ENCODE peak calls at places on chromosomes 11 and 22, in nine cellular contexts. S, O, D, Q, Y, U, M, J and L are unnamed samples.
A peak's percentile ranks its signal among the peaks of the same experiment; 100 is the strongest.

GRCh38 chr11:105092255-105093239 is 47.0 kb downstream of the CARD18 start:
- DNase-seq in D (no peak), S (no peak), M (no peak), Q (no peak), J (no peak), O (no peak), Y (no peak), U (peak; percentile 25), L (no peak)

GRCh38 chr11:88345408-88345807 is 7.9 kb upstream of the CTSC start:
- DNase-seq in J (no peak), M (no peak), U (peak; percentile 44), Q (no peak), D (no peak), O (no peak), S (peak; percentile 77), Y (no peak), L (no peak)

GRCh38 chr11:8838248-8838647 is 72.7 kb upstream of the AKIP1 start:
- DNase-seq in S (peak; percentile 54), Q (peak; percentile 90), Y (no peak), D (no peak), O (no peak), U (peak; percentile 94), J (no peak), M (no peak), L (no peak)

GRCh38 chr11:8040261-8040920 is 40.6 kb upstream of the TUB start:
- DNase-seq in D (no peak), M (no peak), O (no peak), S (no peak), U (no peak), Y (peak; percentile 40), J (no peak), Q (no peak), L (no peak)

GRCh38 chr11:106424111-106424510 is 346.6 kb downstream of the AASDHPPT start:
- DNase-seq in J (no peak), S (no peak), Y (no peak), D (no peak), U (peak; percentile 74), O (no peak), M (no peak), Q (peak; percentile 57), L (no peak)

GRCh38 chr11:127521413-127521812 is 520.8 kb upstream of the KIRREL3 start:
- DNase-seq in M (no peak), O (no peak), J (no peak), U (no peak), Y (no peak), S (no peak), D (no peak), Q (peak; percentile 11), L (no peak)

GRCh38 chr22:23525510-23525909 is 54.6 kb downstream of the IGLL1 start:
- DNase-seq in M (no peak), J (no peak), D (no peak), O (no peak), Y (no peak), U (no peak), S (no peak), Q (no peak), L (no peak)

GRCh38 chr11:77559686-77560425 is 29.9 kb upstream of the AQP11 start:
- DNase-seq in Q (peak; percentile 22), S (peak; percentile 9), D (no peak), O (no peak), U (peak; percentile 47), Y (no peak), M (no peak), J (no peak), L (no peak)

GRCh38 chr11:119152604-119153003 is 3.8 kb downstream of the ABCG4 start:
- DNase-seq in S (no peak), J (no peak), D (no peak), O (no peak), U (no peak), M (no peak), Y (no peak), Q (no peak), L (no peak)

GRCh38 chr11:119149371-119150275 is 771 bp downstream of the ABCG4 start:
- DNase-seq in J (no peak), M (no peak), Q (no peak), U (peak; percentile 21), Y (no peak), S (peak; percentile 72), D (no peak), O (no peak), L (no peak)

GRCh38 chr11:119147604-119148333 is 1.1 kb upstream of the ABCG4 start:
- DNase-seq in Q (no peak), D (no peak), U (no peak), O (no peak), S (peak; percentile 36), Y (no peak), J (no peak), M (no peak), L (no peak)

GRCh38 chr11:119152043-119152442 is 3.2 kb downstream of the ABCG4 start:
- DNase-seq in M (no peak), Y (no peak), O (no peak), Q (no peak), D (no peak), S (no peak), J (no peak), U (no peak), L (no peak)

DNA sequence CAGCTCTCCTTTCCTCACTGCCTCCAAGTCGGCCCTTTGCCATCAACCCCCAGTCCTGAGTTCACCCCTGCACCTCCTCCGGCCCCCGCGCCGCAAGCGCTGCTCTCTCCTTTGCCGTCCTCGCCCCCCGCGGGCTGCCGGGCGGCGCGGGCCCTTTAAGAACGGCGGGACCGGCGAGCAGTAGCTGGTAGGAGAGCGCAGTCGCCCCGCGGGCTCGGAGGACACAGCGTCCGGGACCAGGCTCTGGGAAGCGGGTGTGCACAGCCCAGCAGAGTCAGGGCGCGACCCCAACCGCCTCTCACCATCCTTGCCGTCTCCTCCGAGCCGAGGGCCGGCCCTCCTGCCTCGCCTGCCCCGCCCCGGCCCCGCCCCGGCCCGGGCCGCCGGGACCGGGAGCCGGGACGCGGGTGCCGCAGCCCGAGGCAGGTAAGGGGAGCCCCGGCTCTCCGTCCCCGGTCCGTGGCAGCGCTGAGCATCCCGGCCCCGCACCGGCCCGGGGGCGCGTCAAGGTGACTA is at the start of gene ABCG4:
- DNase-seq in J (peak; percentile 33), M (no peak), D (no peak), U (no peak), Y (no peak), Q (no peak), S (peak; percentile 45), O (no peak), L (no peak)
- TF ChIP-seq CTCF in J (no peak), M (no peak), D (no peak), U (no peak), Y (no peak), Q (no peak), S (no peak), O (no peak), L (no peak)

GRCh38 chr22:44661659-44662569 is 40.1 kb upstream of the PRR5 start:
- DNase-seq in U (no peak), Q (no peak), O (no peak), M (no peak), Y (no peak), S (no peak), J (no peak), D (no peak), L (no peak)

GRCh38 chr22:44659140-44659539 is 42.9 kb upstream of the PRR5 start:
- DNase-seq in Q (no peak), J (peak; percentile 66), Y (no peak), O (no peak), D (no peak), M (no peak), U (peak; percentile 50), S (no peak), L (no peak)

GRCh38 chr22:44663256-44663999 is 38.6 kb upstream of the PRR5 start:
- DNase-seq in Q (no peak), D (no peak), S (no peak), O (no peak), U (no peak), J (no peak), Y (no peak), M (no peak), L (no peak)

GRCh38 chr22:44660051-44660830 is 41.8 kb upstream of the PRR5 start:
- DNase-seq in S (no peak), O (no peak), D (no peak), U (no peak), Y (no peak), Q (no peak), M (no peak), J (no peak), L (no peak)

GRCh38 chr22:44661070-44661469 is 40.9 kb upstream of the PRR5 start:
- DNase-seq in O (no peak), J (no peak), D (no peak), M (no peak), U (no peak), S (no peak), Q (no peak), Y (no peak), L (no peak)
- H3K4me3 ChIP-seq in O (no peak overlapping the region), J (no peak overlapping the region), D (no peak overlapping the region), M (no peak overlapping the region), U (no peak overlapping the region), S (no peak overlapping the region), Q (no peak overlapping the region), Y (no peak overlapping the region), L (no peak overlapping the region)

GRCh38 chr22:29187831-29188230 is 17.9 kb upstream of the EMID1 start:
- DNase-seq in Q (no peak), M (no peak), U (no peak), D (no peak), O (no peak), J (no peak), S (no peak), Y (no peak), L (no peak)

GRCh38 chr22:29184886-29185575 is 20.7 kb upstream of the EMID1 start:
- DNase-seq in M (no peak), D (no peak), Y (no peak), O (no peak), U (no peak), S (no peak), J (no peak), Q (no peak), L (no peak)

GRCh38 chr22:29190051-29190450 is 15.6 kb upstream of the EMID1 start:
- DNase-seq in O (no peak), S (no peak), Q (no peak), M (no peak), U (no peak), D (no peak), Y (no peak), J (no peak), L (peak; percentile 22)

GRCh38 chr22:29183971-29184595 is 21.6 kb upstream of the EMID1 start:
- DNase-seq in D (no peak), M (no peak), J (no peak), O (no peak), Q (no peak), Y (no peak), U (no peak), S (no peak), L (no peak)

GRCh38 chr22:29186302-29186701 is 19.4 kb upstream of the EMID1 start:
- DNase-seq in U (no peak), O (no peak), S (no peak), Q (no peak), M (no peak), D (no peak), Y (no peak), J (no peak), L (no peak)
- TF ChIP-seq CTCF in U (no peak), O (no peak), S (no peak), Q (no peak), M (no peak), D (no peak), Y (no peak), J (no peak), L (no peak)

DNA sequence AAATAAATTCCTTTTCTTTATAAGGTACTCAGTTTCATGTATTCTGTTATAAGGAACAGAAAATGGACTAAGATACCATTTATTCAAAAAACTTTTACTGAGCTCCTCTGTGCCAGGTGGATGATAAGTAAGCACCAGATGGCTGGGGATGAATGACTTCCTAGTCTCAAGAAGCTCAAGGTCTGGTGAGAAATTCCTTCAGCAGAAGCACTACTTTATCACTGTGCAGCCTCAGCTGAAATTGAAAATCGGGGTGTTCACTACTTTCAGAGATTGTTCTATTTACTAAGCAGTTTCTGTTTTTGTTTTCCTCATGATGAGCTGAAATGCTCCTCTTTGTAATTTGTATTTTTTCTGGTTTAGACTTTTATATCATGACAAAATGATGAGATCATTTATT is 7.8 kb downstream of the LDHAL6A start:
- DNase-seq in Q (no peak), O (no peak), J (no peak), U (no peak), S (no peak), D (no peak), M (no peak), Y (no peak), L (no peak)
- H3K4me3 ChIP-seq in Q (no peak overlapping the region), O (no peak overlapping the region), J (no peak overlapping the region), U (no peak overlapping the region), S (no peak overlapping the region), D (no peak overlapping the region), M (no peak overlapping the region), Y (no peak overlapping the region), L (no peak overlapping the region)